ENCODE peak calls at places on chromosomes 2 and 18, in seven cellular contexts. One of them, this sample, is unnamed.

GRCh38 chr2:219210572-219211362 is 4.2 kb downstream of the ZFAND2B start:
- DNase-seq in T-helper 22 cell: no peak
- DNase-seq in pancreas: no peak
- DNase-seq in stomach: no peak
- DNase-seq in activated CD4-positive, alpha-beta T cell treated with anti-CD3 and anti-CD28 coated beads, Interleukin-2, amount 10 ng/mL, durations not matched to agents 7 days and 5 days: no peak
- DNase-seq in head of caudate nucleus: no peak
- DNase-seq in NCI-H345: no peak
- DNase-seq in this sample: no peak

GRCh38 chr2:240426797-240427721 is 8.4 kb upstream of the GPC1 start:
- DNase-seq in pancreas: peak
- DNase-seq in stomach: peak
- DNase-seq in activated CD4-positive, alpha-beta T cell treated with anti-CD3 and anti-CD28 coated beads, Interleukin-2, amount 10 ng/mL, durations not matched to agents 7 days and 5 days: no peak
- DNase-seq in T-helper 22 cell: no peak
- DNase-seq in head of caudate nucleus: no peak
- DNase-seq in NCI-H345: peak
- DNase-seq in this sample: no peak

GRCh38 chr2:185628985-185629384 is 109.6 kb upstream of the FSIP2 start:
- DNase-seq in stomach: no peak
- DNase-seq in NCI-H345: no peak
- DNase-seq in T-helper 22 cell: no peak
- DNase-seq in head of caudate nucleus: no peak
- DNase-seq in pancreas: no peak
- DNase-seq in activated CD4-positive, alpha-beta T cell treated with anti-CD3 and anti-CD28 coated beads, Interleukin-2, amount 10 ng/mL, durations not matched to agents 7 days and 5 days: no peak
- DNase-seq in this sample: no peak

GRCh38 chr18:12359515-12359927 is 17.5 kb downstream of the AFG3L2 start:
- DNase-seq in stomach: no peak
- DNase-seq in activated CD4-positive, alpha-beta T cell treated with anti-CD3 and anti-CD28 coated beads, Interleukin-2, amount 10 ng/mL, durations not matched to agents 7 days and 5 days: no peak
- DNase-seq in T-helper 22 cell: no peak
- DNase-seq in NCI-H345: no peak
- DNase-seq in pancreas: no peak
- DNase-seq in head of caudate nucleus: no peak
- DNase-seq in this sample: no peak

GRCh38 chr2:169265581-169265980 is 96.8 kb downstream of the LRP2 start:
- DNase-seq in stomach: no peak
- DNase-seq in head of caudate nucleus: no peak
- DNase-seq in pancreas: no peak
- DNase-seq in T-helper 22 cell: no peak
- DNase-seq in activated CD4-positive, alpha-beta T cell treated with anti-CD3 and anti-CD28 coated beads, Interleukin-2, amount 10 ng/mL, durations not matched to agents 7 days and 5 days: no peak
- DNase-seq in NCI-H345: no peak
- DNase-seq in this sample: no peak

GRCh38 chr2:218983263-218983970 is 1.6 kb downstream of the FEV start:
- DNase-seq in head of caudate nucleus: no peak
- DNase-seq in pancreas: peak
- DNase-seq in NCI-H345: no peak
- DNase-seq in T-helper 22 cell: no peak
- DNase-seq in stomach: no peak
- DNase-seq in activated CD4-positive, alpha-beta T cell treated with anti-CD3 and anti-CD28 coated beads, Interleukin-2, amount 10 ng/mL, durations not matched to agents 7 days and 5 days: no peak
- DNase-seq in this sample: no peak

GRCh38 chr2:152755029-152755428 is 36.6 kb downstream of the ARL6IP6 start:
- DNase-seq in NCI-H345: no peak
- DNase-seq in stomach: no peak
- DNase-seq in pancreas: no peak
- DNase-seq in head of caudate nucleus: no peak
- DNase-seq in activated CD4-positive, alpha-beta T cell treated with anti-CD3 and anti-CD28 coated beads, Interleukin-2, amount 10 ng/mL, durations not matched to agents 7 days and 5 days: no peak
- DNase-seq in T-helper 22 cell: no peak
- DNase-seq in this sample: no peak

GRCh38 chr2:198135481-198135934 is 331.1 kb downstream of the PLCL1 start:
- DNase-seq in NCI-H345: no peak
- DNase-seq in head of caudate nucleus: no peak
- DNase-seq in stomach: no peak
- DNase-seq in activated CD4-positive, alpha-beta T cell treated with anti-CD3 and anti-CD28 coated beads, Interleukin-2, amount 10 ng/mL, durations not matched to agents 7 days and 5 days: no peak
- DNase-seq in T-helper 22 cell: no peak
- DNase-seq in pancreas: no peak
- DNase-seq in this sample: no peak

GRCh38 chr2:189362283-189362682 is 79.0 kb upstream of the WDR75 start:
- DNase-seq in activated CD4-positive, alpha-beta T cell treated with anti-CD3 and anti-CD28 coated beads, Interleukin-2, amount 10 ng/mL, durations not matched to agents 7 days and 5 days: no peak
- DNase-seq in T-helper 22 cell: no peak
- DNase-seq in pancreas: no peak
- DNase-seq in NCI-H345: no peak
- DNase-seq in head of caudate nucleus: no peak
- DNase-seq in stomach: no peak
- DNase-seq in this sample: no peak

GRCh38 chr2:16385341-16385740 is 280.3 kb downstream of the CYRIA start:
- DNase-seq in stomach: no peak
- DNase-seq in T-helper 22 cell: no peak
- DNase-seq in activated CD4-positive, alpha-beta T cell treated with anti-CD3 and anti-CD28 coated beads, Interleukin-2, amount 10 ng/mL, durations not matched to agents 7 days and 5 days: no peak
- DNase-seq in head of caudate nucleus: no peak
- DNase-seq in NCI-H345: no peak
- DNase-seq in pancreas: no peak
- DNase-seq in this sample: no peak

GRCh38 chr2:233449071-233449901 is 95.0 kb downstream of the DGKD start:
- DNase-seq in activated CD4-positive, alpha-beta T cell treated with anti-CD3 and anti-CD28 coated beads, Interleukin-2, amount 10 ng/mL, durations not matched to agents 7 days and 5 days: no peak
- DNase-seq in NCI-H345: no peak
- DNase-seq in head of caudate nucleus: peak
- DNase-seq in T-helper 22 cell: no peak
- DNase-seq in pancreas: no peak
- DNase-seq in stomach: no peak
- DNase-seq in this sample: no peak

GRCh38 chr2:121545257-121545656 is 14.6 kb downstream of the RNU4ATAC start:
- DNase-seq in head of caudate nucleus: no peak
- DNase-seq in pancreas: no peak
- DNase-seq in T-helper 22 cell: no peak
- DNase-seq in activated CD4-positive, alpha-beta T cell treated with anti-CD3 and anti-CD28 coated beads, Interleukin-2, amount 10 ng/mL, durations not matched to agents 7 days and 5 days: no peak
- DNase-seq in NCI-H345: no peak
- DNase-seq in stomach: no peak
- DNase-seq in this sample: no peak

GRCh38 chr18:36947820-36948348 is 119.0 kb downstream of the KIAA1328 start:
- DNase-seq in activated CD4-positive, alpha-beta T cell treated with anti-CD3 and anti-CD28 coated beads, Interleukin-2, amount 10 ng/mL, durations not matched to agents 7 days and 5 days: no peak
- DNase-seq in pancreas: no peak
- DNase-seq in head of caudate nucleus: no peak
- DNase-seq in stomach: no peak
- DNase-seq in NCI-H345: no peak
- DNase-seq in T-helper 22 cell: no peak
- DNase-seq in this sample: no peak

GRCh38 chr18:43563780-43564179 is 286.5 kb upstream of the SYT4 start:
- DNase-seq in T-helper 22 cell: no peak
- DNase-seq in stomach: peak
- DNase-seq in head of caudate nucleus: no peak
- DNase-seq in NCI-H345: peak
- DNase-seq in activated CD4-positive, alpha-beta T cell treated with anti-CD3 and anti-CD28 coated beads, Interleukin-2, amount 10 ng/mL, durations not matched to agents 7 days and 5 days: no peak
- DNase-seq in pancreas: no peak
- DNase-seq in this sample: no peak

GRCh38 chr2:200797242-200797770 is 14.4 kb upstream of the BZW1 start:
- DNase-seq in stomach: peak
- DNase-seq in head of caudate nucleus: no peak
- DNase-seq in NCI-H345: no peak
- DNase-seq in activated CD4-positive, alpha-beta T cell treated with anti-CD3 and anti-CD28 coated beads, Interleukin-2, amount 10 ng/mL, durations not matched to agents 7 days and 5 days: no peak
- DNase-seq in T-helper 22 cell: no peak
- DNase-seq in pancreas: no peak
- DNase-seq in this sample: no peak

GRCh38 chr2:1140389-1141003 is 189.8 kb downstream of the SNTG2 start:
- DNase-seq in pancreas: peak
- DNase-seq in head of caudate nucleus: no peak
- DNase-seq in NCI-H345: peak
- DNase-seq in stomach: no peak
- DNase-seq in T-helper 22 cell: no peak
- DNase-seq in activated CD4-positive, alpha-beta T cell treated with anti-CD3 and anti-CD28 coated beads, Interleukin-2, amount 10 ng/mL, durations not matched to agents 7 days and 5 days: peak
- DNase-seq in this sample: peak

GRCh38 chr2:232447091-232447620 is 8.8 kb upstream of the ALPI start:
- DNase-seq in pancreas: no peak
- DNase-seq in T-helper 22 cell: no peak
- DNase-seq in head of caudate nucleus: no peak
- DNase-seq in stomach: no peak
- DNase-seq in activated CD4-positive, alpha-beta T cell treated with anti-CD3 and anti-CD28 coated beads, Interleukin-2, amount 10 ng/mL, durations not matched to agents 7 days and 5 days: no peak
- DNase-seq in NCI-H345: no peak
- DNase-seq in this sample: no peak

GRCh38 chr2:118893100-118893499 is 45.7 kb upstream of the EN1 start:
- DNase-seq in stomach: peak
- DNase-seq in T-helper 22 cell: no peak
- DNase-seq in head of caudate nucleus: no peak
- DNase-seq in pancreas: peak
- DNase-seq in activated CD4-positive, alpha-beta T cell treated with anti-CD3 and anti-CD28 coated beads, Interleukin-2, amount 10 ng/mL, durations not matched to agents 7 days and 5 days: no peak
- DNase-seq in NCI-H345: no peak
- DNase-seq in this sample: no peak

GRCh38 chr2:223696719-223697118 is 94.6 kb upstream of the SCG2 start:
- DNase-seq in pancreas: no peak
- DNase-seq in NCI-H345: peak
- DNase-seq in head of caudate nucleus: no peak
- DNase-seq in T-helper 22 cell: no peak
- DNase-seq in activated CD4-positive, alpha-beta T cell treated with anti-CD3 and anti-CD28 coated beads, Interleukin-2, amount 10 ng/mL, durations not matched to agents 7 days and 5 days: no peak
- DNase-seq in stomach: no peak
- DNase-seq in this sample: no peak

GRCh38 chr2:146579154-146579930 is 1265.5 kb upstream of the ACVR2A start:
- DNase-seq in activated CD4-positive, alpha-beta T cell treated with anti-CD3 and anti-CD28 coated beads, Interleukin-2, amount 10 ng/mL, durations not matched to agents 7 days and 5 days: no peak
- DNase-seq in NCI-H345: no peak
- DNase-seq in stomach: no peak
- DNase-seq in pancreas: no peak
- DNase-seq in head of caudate nucleus: no peak
- DNase-seq in T-helper 22 cell: no peak
- DNase-seq in this sample: no peak

GRCh38 chr2:109614715-109615636 is 812 bp downstream of the SOWAHC start:
- DNase-seq in stomach: no peak
- DNase-seq in head of caudate nucleus: no peak
- DNase-seq in activated CD4-positive, alpha-beta T cell treated with anti-CD3 and anti-CD28 coated beads, Interleukin-2, amount 10 ng/mL, durations not matched to agents 7 days and 5 days: no peak
- DNase-seq in T-helper 22 cell: no peak
- DNase-seq in pancreas: peak
- DNase-seq in NCI-H345: peak
- DNase-seq in this sample: no peak

GRCh38 chr2:237184192-237184922 is 98.7 kb downstream of the COPS8 start:
- DNase-seq in activated CD4-positive, alpha-beta T cell treated with anti-CD3 and anti-CD28 coated beads, Interleukin-2, amount 10 ng/mL, durations not matched to agents 7 days and 5 days: no peak
- DNase-seq in stomach: no peak
- DNase-seq in NCI-H345: no peak
- DNase-seq in T-helper 22 cell: no peak
- DNase-seq in pancreas: no peak
- DNase-seq in head of caudate nucleus: no peak
- DNase-seq in this sample: no peak

GRCh38 chr2:54494087-54494486 is 38.0 kb downstream of the SPTBN1 start:
- DNase-seq in T-helper 22 cell: no peak
- DNase-seq in pancreas: no peak
- DNase-seq in head of caudate nucleus: no peak
- DNase-seq in NCI-H345: no peak
- DNase-seq in activated CD4-positive, alpha-beta T cell treated with anti-CD3 and anti-CD28 coated beads, Interleukin-2, amount 10 ng/mL, durations not matched to agents 7 days and 5 days: no peak
- DNase-seq in stomach: no peak
- DNase-seq in this sample: no peak

GRCh38 chr2:10361220-10361588 is 58.5 kb downstream of the HPCAL1 start:
- DNase-seq in activated CD4-positive, alpha-beta T cell treated with anti-CD3 and anti-CD28 coated beads, Interleukin-2, amount 10 ng/mL, durations not matched to agents 7 days and 5 days: no peak
- DNase-seq in pancreas: no peak
- DNase-seq in NCI-H345: no peak
- DNase-seq in head of caudate nucleus: no peak
- DNase-seq in stomach: no peak
- DNase-seq in T-helper 22 cell: no peak
- DNase-seq in this sample: no peak

GRCh38 chr2:47656715-47657600 is 126.0 kb upstream of the MSH6 start:
- DNase-seq in stomach: no peak
- DNase-seq in activated CD4-positive, alpha-beta T cell treated with anti-CD3 and anti-CD28 coated beads, Interleukin-2, amount 10 ng/mL, durations not matched to agents 7 days and 5 days: no peak
- DNase-seq in T-helper 22 cell: no peak
- DNase-seq in NCI-H345: no peak
- DNase-seq in pancreas: no peak
- DNase-seq in head of caudate nucleus: no peak
- DNase-seq in this sample: no peak

GRCh38 chr18:80034068-80034851 is at the start of gene RBFA:
- DNase-seq in pancreas: peak
- DNase-seq in activated CD4-positive, alpha-beta T cell treated with anti-CD3 and anti-CD28 coated beads, Interleukin-2, amount 10 ng/mL, durations not matched to agents 7 days and 5 days: peak
- DNase-seq in head of caudate nucleus: peak
- DNase-seq in T-helper 22 cell: peak
- DNase-seq in stomach: peak
- DNase-seq in NCI-H345: peak
- DNase-seq in this sample: peak

GRCh38 chr2:8189316-8189715 is 492.5 kb upstream of the ID2 start:
- DNase-seq in activated CD4-positive, alpha-beta T cell treated with anti-CD3 and anti-CD28 coated beads, Interleukin-2, amount 10 ng/mL, durations not matched to agents 7 days and 5 days: no peak
- DNase-seq in head of caudate nucleus: no peak
- DNase-seq in NCI-H345: no peak
- DNase-seq in pancreas: no peak
- DNase-seq in stomach: no peak
- DNase-seq in T-helper 22 cell: no peak
- DNase-seq in this sample: no peak

GRCh38 chr2:41870948-41871522 is 176.8 kb upstream of the PKDCC start:
- DNase-seq in activated CD4-positive, alpha-beta T cell treated with anti-CD3 and anti-CD28 coated beads, Interleukin-2, amount 10 ng/mL, durations not matched to agents 7 days and 5 days: no peak
- DNase-seq in stomach: no peak
- DNase-seq in NCI-H345: no peak
- DNase-seq in head of caudate nucleus: no peak
- DNase-seq in T-helper 22 cell: no peak
- DNase-seq in pancreas: no peak
- DNase-seq in this sample: peak

GRCh38 chr2:102359527-102359926 is 3.9 kb downstream of the IL18R1 start:
- DNase-seq in stomach: no peak
- DNase-seq in pancreas: no peak
- DNase-seq in NCI-H345: no peak
- DNase-seq in head of caudate nucleus: no peak
- DNase-seq in T-helper 22 cell: no peak
- DNase-seq in activated CD4-positive, alpha-beta T cell treated with anti-CD3 and anti-CD28 coated beads, Interleukin-2, amount 10 ng/mL, durations not matched to agents 7 days and 5 days: no peak
- DNase-seq in this sample: no peak

GRCh38 chr2:9770308-9771100 is 72.8 kb upstream of the TAF1B start:
- DNase-seq in T-helper 22 cell: peak
- DNase-seq in head of caudate nucleus: peak
- DNase-seq in pancreas: no peak
- DNase-seq in activated CD4-positive, alpha-beta T cell treated with anti-CD3 and anti-CD28 coated beads, Interleukin-2, amount 10 ng/mL, durations not matched to agents 7 days and 5 days: peak
- DNase-seq in NCI-H345: peak
- DNase-seq in stomach: peak
- DNase-seq in this sample: peak

GRCh38 chr2:190216829-190217228 is 102.8 kb downstream of the HIBCH start:
- DNase-seq in T-helper 22 cell: no peak
- DNase-seq in activated CD4-positive, alpha-beta T cell treated with anti-CD3 and anti-CD28 coated beads, Interleukin-2, amount 10 ng/mL, durations not matched to agents 7 days and 5 days: no peak
- DNase-seq in head of caudate nucleus: peak
- DNase-seq in NCI-H345: peak
- DNase-seq in pancreas: peak
- DNase-seq in stomach: peak
- DNase-seq in this sample: peak

GRCh38 chr2:134431837-134432437 is 178.1 kb downstream of the MGAT5 start:
- DNase-seq in pancreas: no peak
- DNase-seq in stomach: no peak
- DNase-seq in head of caudate nucleus: no peak
- DNase-seq in T-helper 22 cell: no peak
- DNase-seq in activated CD4-positive, alpha-beta T cell treated with anti-CD3 and anti-CD28 coated beads, Interleukin-2, amount 10 ng/mL, durations not matched to agents 7 days and 5 days: no peak
- DNase-seq in NCI-H345: no peak
- DNase-seq in this sample: no peak

GRCh38 chr2:80496770-80497169 is 192.2 kb upstream of the LRRTM1 start:
- DNase-seq in stomach: no peak
- DNase-seq in head of caudate nucleus: no peak
- DNase-seq in T-helper 22 cell: no peak
- DNase-seq in NCI-H345: no peak
- DNase-seq in pancreas: no peak
- DNase-seq in activated CD4-positive, alpha-beta T cell treated with anti-CD3 and anti-CD28 coated beads, Interleukin-2, amount 10 ng/mL, durations not matched to agents 7 days and 5 days: no peak
- DNase-seq in this sample: no peak

GRCh38 chr2:44937688-44938240 is 3.7 kb upstream of the SIX3 start:
- DNase-seq in T-helper 22 cell: no peak
- DNase-seq in pancreas: no peak
- DNase-seq in activated CD4-positive, alpha-beta T cell treated with anti-CD3 and anti-CD28 coated beads, Interleukin-2, amount 10 ng/mL, durations not matched to agents 7 days and 5 days: no peak
- DNase-seq in head of caudate nucleus: peak
- DNase-seq in stomach: no peak
- DNase-seq in NCI-H345: peak
- DNase-seq in this sample: no peak

GRCh38 chr2:2519381-2519780 is 188.3 kb upstream of the MYT1L start:
- DNase-seq in stomach: no peak
- DNase-seq in T-helper 22 cell: no peak
- DNase-seq in pancreas: no peak
- DNase-seq in activated CD4-positive, alpha-beta T cell treated with anti-CD3 and anti-CD28 coated beads, Interleukin-2, amount 10 ng/mL, durations not matched to agents 7 days and 5 days: no peak
- DNase-seq in NCI-H345: no peak
- DNase-seq in head of caudate nucleus: no peak
- DNase-seq in this sample: no peak

This sample was measured in DND-41.